ENCODE peak calls at places on chromosomes 12 and 14, in six cellular contexts. One of them, this sample, is unnamed.

GRCh38 chr12:112261559-112261958 is 120.7 kb downstream of the HECTD4 start:
- DNase-seq in A549: peak; percentile 35
- DNase-seq in lower leg skin: no peak
- DNase-seq in heart left ventricle: no peak
- DNase-seq in body of pancreas: no peak
- DNase-seq in esophagus muscularis mucosa: no peak
- DNase-seq in this sample: peak; percentile 19

GRCh38 chr14:26538176-26538575 is 59.7 kb downstream of the NOVA1 start:
- DNase-seq in heart left ventricle: no peak
- DNase-seq in lower leg skin: no peak
- DNase-seq in esophagus muscularis mucosa: no peak
- DNase-seq in body of pancreas: no peak
- DNase-seq in A549: no peak
- DNase-seq in this sample: no peak

GRCh38 chr14:70186826-70187483 is 1.8 kb downstream of the SLC8A3 start:
- DNase-seq in esophagus muscularis mucosa: no peak
- DNase-seq in body of pancreas: peak; percentile 20
- DNase-seq in lower leg skin: no peak
- DNase-seq in A549: no peak
- DNase-seq in heart left ventricle: no peak
- DNase-seq in this sample: peak; percentile 19

GRCh38 chr12:112167031-112167461 is 41.7 kb downstream of the TRAFD1 start:
- DNase-seq in esophagus muscularis mucosa: no peak
- DNase-seq in body of pancreas: no peak
- DNase-seq in A549: no peak
- DNase-seq in heart left ventricle: no peak
- DNase-seq in lower leg skin: no peak
- DNase-seq in this sample: no peak

GRCh38 chr12:106814649-106815048 is 40.2 kb downstream of the RIC8B start:
- DNase-seq in esophagus muscularis mucosa: no peak
- DNase-seq in heart left ventricle: no peak
- DNase-seq in A549: no peak
- DNase-seq in body of pancreas: no peak
- DNase-seq in lower leg skin: no peak
- DNase-seq in this sample: no peak

GRCh38 chr12:28172434-28173030 is 17.7 kb upstream of the CCDC91 start:
- DNase-seq in body of pancreas: peak; percentile 53
- DNase-seq in A549: peak; percentile 73
- DNase-seq in heart left ventricle: no peak
- DNase-seq in lower leg skin: no peak
- DNase-seq in esophagus muscularis mucosa: no peak
- DNase-seq in this sample: peak; percentile 61

GRCh38 chr12:104357431-104357952 is 54.0 kb downstream of the EID3 start:
- DNase-seq in lower leg skin: peak; percentile 6
- DNase-seq in esophagus muscularis mucosa: peak; percentile 68
- DNase-seq in A549: peak; percentile 84
- DNase-seq in body of pancreas: no peak
- DNase-seq in heart left ventricle: no peak
- DNase-seq in this sample: no peak

GRCh38 chr12:49389092-49389703 is 21.9 kb downstream of the SPATS2 start:
- DNase-seq in lower leg skin: no peak
- DNase-seq in heart left ventricle: peak; percentile 33
- DNase-seq in body of pancreas: peak; percentile 19
- DNase-seq in A549: no peak
- DNase-seq in esophagus muscularis mucosa: no peak
- DNase-seq in this sample: peak; percentile 42

GRCh38 chr12:211639-212382 is 2.1 kb downstream of the SLC6A12 start:
- DNase-seq in esophagus muscularis mucosa: no peak
- DNase-seq in heart left ventricle: no peak
- DNase-seq in body of pancreas: no peak
- DNase-seq in lower leg skin: no peak
- DNase-seq in A549: no peak
- DNase-seq in this sample: no peak

GRCh38 chr14:21039059-21039422 is 3.1 kb upstream of the RNASE7 start:
- DNase-seq in heart left ventricle: peak; percentile 90
- DNase-seq in A549: no peak
- DNase-seq in body of pancreas: peak; percentile 95
- DNase-seq in lower leg skin: peak; percentile 96
- DNase-seq in esophagus muscularis mucosa: peak; percentile 94
- DNase-seq in this sample: no peak
- TF ChIP-seq POLR2A in heart left ventricle: no peak
- TF ChIP-seq POLR2A in A549: no peak
- TF ChIP-seq POLR2A in body of pancreas: peak; percentile 66
- TF ChIP-seq POLR2A in lower leg skin: no peak
- TF ChIP-seq POLR2A in esophagus muscularis mucosa: no peak
- TF ChIP-seq POLR2A in this sample: no peak

GRCh38 chr14:22555573-22556011 is 33.4 kb downstream of the DAD1 start:
- DNase-seq in esophagus muscularis mucosa: no peak
- DNase-seq in body of pancreas: no peak
- DNase-seq in heart left ventricle: no peak
- DNase-seq in A549: no peak
- DNase-seq in lower leg skin: no peak
- DNase-seq in this sample: no peak
- TF ChIP-seq POLR2A in esophagus muscularis mucosa: no peak
- TF ChIP-seq POLR2A in body of pancreas: no peak
- TF ChIP-seq POLR2A in heart left ventricle: no peak
- TF ChIP-seq POLR2A in A549: no peak
- TF ChIP-seq POLR2A in lower leg skin: no peak
- TF ChIP-seq POLR2A in this sample: no peak

DNA sequence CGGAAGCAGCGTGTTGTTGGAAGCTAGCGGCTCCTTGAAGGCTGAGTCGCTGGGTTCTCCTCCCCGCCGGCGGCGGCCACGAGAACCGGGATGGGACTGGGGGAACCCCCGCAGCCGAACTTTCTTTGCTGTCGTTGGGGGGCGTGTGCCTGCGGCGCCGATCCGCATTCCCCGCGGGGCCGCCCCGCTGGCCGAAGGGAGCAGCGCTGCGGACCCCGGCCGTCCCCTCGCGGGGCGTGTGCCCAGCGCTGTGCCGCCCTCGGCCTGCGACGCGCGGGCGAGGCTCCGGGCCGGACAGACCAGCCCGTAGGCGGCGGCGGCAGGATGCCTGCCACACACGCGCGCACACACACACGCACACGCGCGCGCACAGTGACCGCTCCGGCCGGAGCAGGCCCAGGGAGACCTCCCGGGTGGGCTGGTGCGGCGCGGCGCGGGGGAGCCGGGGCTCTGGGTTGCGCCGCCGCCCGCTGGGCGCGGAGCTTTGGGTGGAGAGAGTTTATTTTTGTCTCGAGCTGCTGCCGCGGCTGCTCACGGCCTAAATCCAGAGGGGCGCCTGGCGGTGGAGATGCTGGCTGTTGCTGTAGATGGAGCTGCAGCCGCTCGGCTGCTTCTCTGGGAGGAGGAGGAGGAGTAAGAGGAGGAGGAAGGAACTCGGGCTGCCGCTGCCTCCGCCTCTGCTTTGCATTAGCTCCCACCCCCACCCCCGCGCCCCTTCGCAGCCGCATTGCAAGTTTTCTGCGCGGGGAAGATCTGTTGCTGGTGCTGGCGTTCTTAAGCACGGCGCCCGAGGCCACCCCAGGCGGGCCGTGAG is at the start of gene SAMD4A:
- DNase-seq in esophagus muscularis mucosa: peak; percentile 95
- DNase-seq in body of pancreas: peak; percentile 68
- DNase-seq in lower leg skin: peak; percentile 96
- DNase-seq in heart left ventricle: peak; percentile 91
- DNase-seq in A549: peak; percentile 88
- DNase-seq in this sample: peak; percentile 67
- TF ChIP-seq POLR2A in esophagus muscularis mucosa: peak; percentile 32
- TF ChIP-seq POLR2A in body of pancreas: peak; percentile 51
- TF ChIP-seq POLR2A in lower leg skin: no peak
- TF ChIP-seq POLR2A in heart left ventricle: no peak
- TF ChIP-seq POLR2A in A549: peak; percentile 21
- TF ChIP-seq POLR2A in this sample: no peak

GRCh38 chr12:118060301-118061010 is 523 bp downstream of the WSB2 start:
- DNase-seq in esophagus muscularis mucosa: no peak
- DNase-seq in heart left ventricle: peak; percentile 66
- DNase-seq in A549: no peak
- DNase-seq in lower leg skin: peak; percentile 89
- DNase-seq in body of pancreas: peak; percentile 64
- DNase-seq in this sample: peak; percentile 78

GRCh38 chr12:118061876-118062791 is 1.2 kb upstream of the WSB2 start:
- DNase-seq in heart left ventricle: no peak
- DNase-seq in body of pancreas: peak; percentile 45
- DNase-seq in lower leg skin: peak; percentile 88
- DNase-seq in A549: peak; percentile 74
- DNase-seq in esophagus muscularis mucosa: peak; percentile 91
- DNase-seq in this sample: peak; percentile 82

GRCh38 chr12:118059645-118060275 is 1.2 kb downstream of the WSB2 start:
- DNase-seq in esophagus muscularis mucosa: no peak
- DNase-seq in body of pancreas: no peak
- DNase-seq in A549: no peak
- DNase-seq in lower leg skin: no peak
- DNase-seq in heart left ventricle: no peak
- DNase-seq in this sample: no peak

GRCh38 chr12:118058881-118059644 is 1.9 kb downstream of the WSB2 start:
- DNase-seq in body of pancreas: no peak
- DNase-seq in lower leg skin: peak; percentile 42
- DNase-seq in A549: no peak
- DNase-seq in esophagus muscularis mucosa: no peak
- DNase-seq in heart left ventricle: no peak
- DNase-seq in this sample: no peak

GRCh38 chr12:118061011-118061875 is at the start of gene WSB2:
- DNase-seq in A549: peak; percentile 49
- DNase-seq in lower leg skin: peak; percentile 95
- DNase-seq in body of pancreas: peak; percentile 74
- DNase-seq in heart left ventricle: peak; percentile 89
- DNase-seq in esophagus muscularis mucosa: peak; percentile 94
- DNase-seq in this sample: peak; percentile 78
- TF ChIP-seq POLR2A in A549: peak; percentile 49
- TF ChIP-seq POLR2A in lower leg skin: no peak
- TF ChIP-seq POLR2A in body of pancreas: peak; percentile 50
- TF ChIP-seq POLR2A in heart left ventricle: no peak
- TF ChIP-seq POLR2A in esophagus muscularis mucosa: no peak
- TF ChIP-seq POLR2A in this sample: peak; percentile 10

DNA sequence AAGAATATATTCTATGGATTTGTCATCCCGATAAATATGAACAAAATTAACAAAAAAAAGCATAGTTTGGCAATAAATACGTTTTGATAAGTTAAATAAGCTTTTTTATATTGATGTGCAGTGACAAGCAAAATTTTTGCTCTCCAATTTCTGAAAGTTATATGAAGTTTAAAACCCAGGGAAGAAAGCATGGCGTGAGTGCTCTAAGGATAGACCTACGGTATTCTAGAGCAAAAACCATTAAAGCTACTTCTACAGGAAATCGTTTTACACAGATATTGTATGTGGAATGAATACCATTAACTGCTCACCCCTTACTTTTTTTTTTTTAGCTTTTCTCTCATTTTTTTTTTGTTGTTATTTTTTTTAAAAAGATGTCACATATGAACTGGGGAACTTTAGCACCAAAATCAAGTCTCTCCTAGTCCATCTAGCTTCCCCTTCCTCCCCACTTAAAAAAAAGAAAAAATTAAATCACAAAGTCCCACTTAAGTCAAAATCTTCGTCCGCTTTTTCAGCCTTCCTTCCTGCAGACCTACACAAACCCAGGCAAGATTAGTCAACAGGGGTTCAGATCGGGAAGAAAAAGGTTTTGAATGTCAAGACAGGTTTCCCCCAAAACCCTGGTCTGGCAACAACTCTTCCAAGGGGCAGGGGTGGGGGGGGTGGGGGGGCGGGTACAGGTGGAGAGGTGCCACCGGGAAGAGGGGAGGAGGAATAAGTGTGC is 4.4 kb downstream of the ZFP36L1 start:
- DNase-seq in A549: no peak
- DNase-seq in esophagus muscularis mucosa: no peak
- DNase-seq in body of pancreas: no peak
- DNase-seq in lower leg skin: no peak
- DNase-seq in heart left ventricle: no peak
- DNase-seq in this sample: no peak
- TF ChIP-seq POLR2A in A549: no peak
- TF ChIP-seq POLR2A in esophagus muscularis mucosa: no peak
- TF ChIP-seq POLR2A in body of pancreas: no peak
- TF ChIP-seq POLR2A in lower leg skin: no peak
- TF ChIP-seq POLR2A in heart left ventricle: no peak
- TF ChIP-seq POLR2A in this sample: no peak

GRCh38 chr12:10211975-10212622 is 578 bp upstream of the GABARAPL1 start:
- DNase-seq in body of pancreas: peak; percentile 96
- DNase-seq in heart left ventricle: peak; percentile 98
- DNase-seq in lower leg skin: peak; percentile 99
- DNase-seq in esophagus muscularis mucosa: peak; percentile 98
- DNase-seq in A549: peak; percentile 99
- DNase-seq in this sample: peak; percentile 98

GRCh38 chr12:10213168-10214130 is 772 bp downstream of the GABARAPL1 start:
- DNase-seq in body of pancreas: peak; percentile 75
- DNase-seq in esophagus muscularis mucosa: peak; percentile 95
- DNase-seq in heart left ventricle: peak; percentile 83
- DNase-seq in lower leg skin: peak; percentile 96
- DNase-seq in A549: peak; percentile 73
- DNase-seq in this sample: peak; percentile 88

GRCh38 chr12:10214131-10214876 is 1.6 kb downstream of the GABARAPL1 start:
- DNase-seq in esophagus muscularis mucosa: no peak
- DNase-seq in A549: no peak
- DNase-seq in heart left ventricle: no peak
- DNase-seq in body of pancreas: no peak
- DNase-seq in lower leg skin: no peak
- DNase-seq in this sample: no peak

GRCh38 chr12:10211101-10211974 is 1.3 kb upstream of the GABARAPL1 start:
- DNase-seq in lower leg skin: no peak
- DNase-seq in esophagus muscularis mucosa: no peak
- DNase-seq in body of pancreas: no peak
- DNase-seq in heart left ventricle: no peak
- DNase-seq in A549: no peak
- DNase-seq in this sample: no peak

GRCh38 chr12:10212623-10213131 is at the start of gene GABARAPL1:
- DNase-seq in heart left ventricle: peak; percentile 90
- DNase-seq in A549: peak; percentile 84
- DNase-seq in esophagus muscularis mucosa: peak; percentile 97
- DNase-seq in body of pancreas: peak; percentile 87
- DNase-seq in lower leg skin: peak; percentile 97
- DNase-seq in this sample: peak; percentile 83
- TF ChIP-seq POLR2A in heart left ventricle: peak; percentile 39
- TF ChIP-seq POLR2A in A549: no peak
- TF ChIP-seq POLR2A in esophagus muscularis mucosa: no peak
- TF ChIP-seq POLR2A in body of pancreas: peak; percentile 88
- TF ChIP-seq POLR2A in lower leg skin: no peak
- TF ChIP-seq POLR2A in this sample: peak; percentile 50

GRCh38 chr14:75577724-75578098 is 709 bp upstream of the FLVCR2 start:
- DNase-seq in heart left ventricle: peak; percentile 92
- DNase-seq in A549: peak; percentile 86
- DNase-seq in esophagus muscularis mucosa: peak; percentile 95
- DNase-seq in body of pancreas: peak; percentile 91
- DNase-seq in lower leg skin: peak; percentile 95
- DNase-seq in this sample: peak; percentile 77

GRCh38 chr14:75577090-75577489 is 1.3 kb upstream of the FLVCR2 start:
- DNase-seq in A549: no peak
- DNase-seq in body of pancreas: no peak
- DNase-seq in heart left ventricle: no peak
- DNase-seq in esophagus muscularis mucosa: no peak
- DNase-seq in lower leg skin: no peak
- DNase-seq in this sample: no peak

GRCh38 chr14:75578786-75579781 is 664 bp downstream of the FLVCR2 start:
- DNase-seq in heart left ventricle: no peak
- DNase-seq in esophagus muscularis mucosa: no peak
- DNase-seq in body of pancreas: no peak
- DNase-seq in lower leg skin: peak; percentile 88
- DNase-seq in A549: peak; percentile 52
- DNase-seq in this sample: no peak

GRCh38 chr14:75579882-75580281 is 1.5 kb downstream of the FLVCR2 start:
- DNase-seq in lower leg skin: no peak
- DNase-seq in A549: no peak
- DNase-seq in heart left ventricle: peak; percentile 52
- DNase-seq in body of pancreas: no peak
- DNase-seq in esophagus muscularis mucosa: no peak
- DNase-seq in this sample: no peak

GRCh38 chr14:75578099-75578785 is at the start of gene FLVCR2:
- DNase-seq in esophagus muscularis mucosa: peak; percentile 96
- DNase-seq in lower leg skin: peak; percentile 95
- DNase-seq in heart left ventricle: peak; percentile 88
- DNase-seq in A549: peak; percentile 62
- DNase-seq in body of pancreas: peak; percentile 85
- DNase-seq in this sample: peak; percentile 49
- TF ChIP-seq POLR2A in esophagus muscularis mucosa: no peak
- TF ChIP-seq POLR2A in lower leg skin: no peak
- TF ChIP-seq POLR2A in heart left ventricle: no peak
- TF ChIP-seq POLR2A in A549: peak; percentile 47
- TF ChIP-seq POLR2A in body of pancreas: peak; percentile 9
- TF ChIP-seq POLR2A in this sample: no peak